ENCODE peak calls at places on chromosomes 7 and 10, in eight cellular contexts. A is A549; I is fibroblast of the aortic adventitia; Q is GM12878; X is fibroblast of mammary gland; U is heart right ventricle; G is CD8-positive, alpha-beta memory T cell; R is dorsolateral prefrontal cortex. E is an unnamed sample.

GRCh38 chr10:79266543-79267312 is 80.5 kb upstream of the PPIF start:
- DNase-seq in A (no peak), I (peak), Q (peak), X (peak), U (peak), G (no peak), R (peak), E (no peak)

GRCh38 chr10:3363316-3364070 is 190.9 kb upstream of the PITRM1 start:
- DNase-seq in A (no peak), I (no peak), Q (no peak), X (no peak), U (no peak), G (no peak), R (no peak), E (no peak)

GRCh38 chr7:129671276-129671675 is 59.8 kb downstream of the NRF1 start:
- DNase-seq in A (no peak), I (no peak), Q (no peak), X (no peak), U (no peak), G (no peak), R (no peak), E (no peak)

GRCh38 chr10:86100581-86101061 is 266.0 kb downstream of the GRID1 start:
- DNase-seq in A (peak), I (peak), Q (no peak), X (peak), U (no peak), G (no peak), R (no peak), E (no peak)

GRCh38 chr10:48634198-48634983 is 29.5 kb upstream of the ARHGAP22 start:
- DNase-seq in A (no peak), I (peak), Q (peak), X (peak), U (peak), G (no peak), R (no peak), E (peak)

GRCh38 chr10:46328853-46329689 is 42.3 kb downstream of the ANTXRL start:
- DNase-seq in A (no peak), I (no peak), Q (no peak), X (no peak), U (no peak), G (no peak), R (peak), E (no peak)

GRCh38 chr7:142866361-142867096 is 11.7 kb downstream of the EPHB6 start:
- DNase-seq in A (peak), I (peak), Q (no peak), X (peak), U (no peak), G (no peak), R (peak), E (peak)

GRCh38 chr7:135441791-135442190 is 68.1 kb downstream of the CNOT4 start:
- DNase-seq in A (peak), I (peak), Q (no peak), X (peak), U (no peak), G (no peak), R (no peak), E (no peak)

GRCh38 chr10:21138769-21139324 is 241.7 kb upstream of the NEBL start:
- DNase-seq in A (no peak), I (no peak), Q (no peak), X (peak), U (no peak), G (no peak), R (no peak), E (no peak)

GRCh38 chr7:5677538-5678294 is 103.7 kb downstream of the RNF216 start:
- DNase-seq in A (peak), I (peak), Q (no peak), X (peak), U (peak), G (peak), R (peak), E (no peak)

GRCh38 chr7:106070567-106071254 is 41.4 kb downstream of the SYPL1 start:
- DNase-seq in A (no peak), I (no peak), Q (no peak), X (no peak), U (no peak), G (no peak), R (no peak), E (no peak)

GRCh38 chr10:122181901-122182799 is 88.9 kb upstream of the BTBD16 start:
- DNase-seq in A (no peak), I (peak), Q (no peak), X (peak), U (no peak), G (no peak), R (no peak), E (no peak)

GRCh38 chr7:112938895-112939588 is 147.6 kb downstream of the GPR85 start:
- DNase-seq in A (no peak), I (peak), Q (no peak), X (peak), U (peak), G (peak), R (peak), E (no peak)

GRCh38 chr10:82866424-82867020 is 991.5 kb downstream of the NRG3 start:
- DNase-seq in A (no peak), I (peak), Q (no peak), X (peak), U (no peak), G (no peak), R (no peak), E (no peak)

GRCh38 chr10:97849491-97850402 is at the start of gene GOLGA7B:
- DNase-seq in A (no peak), I (no peak), Q (no peak), X (no peak), U (no peak), G (peak), R (no peak), E (no peak)

GRCh38 chr7:23471090-23471859 is 984 bp upstream of the IGF2BP3 start:
- DNase-seq in A (peak), I (peak), Q (no peak), X (no peak), U (no peak), G (peak), R (no peak), E (peak)

GRCh38 chr7:41313171-41313570 is 389.7 kb downstream of the INHBA start:
- DNase-seq in A (no peak), I (peak), Q (no peak), X (peak), U (no peak), G (no peak), R (no peak), E (no peak)

GRCh38 chr10:6170638-6171037 is 32.1 kb upstream of the PFKFB3 start:
- DNase-seq in A (no peak), I (no peak), Q (no peak), X (peak), U (peak), G (no peak), R (no peak), E (no peak)

GRCh38 chr10:18178862-18179483 is 38.7 kb downstream of the CACNB2 start:
- DNase-seq in A (no peak), I (no peak), Q (no peak), X (no peak), U (no peak), G (no peak), R (no peak), E (no peak)

GRCh38 chr10:93039110-93039509 is 21.5 kb upstream of the CYP26C1 start:
- DNase-seq in A (no peak), I (peak), Q (no peak), X (peak), U (no peak), G (no peak), R (no peak), E (no peak)

GRCh38 chr10:100683545-100684127 is 61.7 kb upstream of the PAX2 start:
- DNase-seq in A (no peak), I (no peak), Q (no peak), X (no peak), U (no peak), G (no peak), R (no peak), E (no peak)

GRCh38 chr10:100683004-100683403 is 62.4 kb upstream of the PAX2 start:
- DNase-seq in A (no peak), I (no peak), Q (no peak), X (no peak), U (no peak), G (no peak), R (no peak), E (no peak)

GRCh38 chr10:100687143-100687953 is 58.0 kb upstream of the PAX2 start:
- DNase-seq in A (no peak), I (no peak), Q (no peak), X (no peak), U (no peak), G (no peak), R (no peak), E (no peak)

GRCh38 chr10:100684688-100685235 is 60.6 kb upstream of the PAX2 start:
- DNase-seq in A (no peak), I (no peak), Q (no peak), X (no peak), U (no peak), G (no peak), R (no peak), E (no peak)

GRCh38 chr10:100685331-100685730 is 60.1 kb upstream of the PAX2 start:
- DNase-seq in A (no peak), I (no peak), Q (no peak), X (no peak), U (no peak), G (no peak), R (no peak), E (no peak)
- H3K4me3 ChIP-seq in A (no peak), I (no peak), Q (no peak), X (no peak), U (no peak), G (no peak), R (no peak), E (no peak)

GRCh38 chr7:155352753-155353115 is 55.1 kb downstream of the INSIG1 start:
- DNase-seq in A (no peak), I (no peak), Q (no peak), X (no peak), U (no peak), G (no peak), R (no peak), E (no peak)

GRCh38 chr7:155353256-155353897 is 55.7 kb downstream of the INSIG1 start:
- DNase-seq in A (no peak), I (no peak), Q (no peak), X (no peak), U (no peak), G (no peak), R (no peak), E (no peak)

GRCh38 chr7:155355176-155355575 is 57.5 kb downstream of the INSIG1 start:
- DNase-seq in A (no peak), I (no peak), Q (no peak), X (no peak), U (no peak), G (no peak), R (no peak), E (no peak)

GRCh38 chr7:155355745-155356144 is 58.1 kb downstream of the INSIG1 start:
- DNase-seq in A (no peak), I (no peak), Q (no peak), X (no peak), U (no peak), G (no peak), R (no peak), E (no peak)

GRCh38 chr7:155354371-155355048 is 56.8 kb downstream of the INSIG1 start:
- DNase-seq in A (no peak), I (no peak), Q (no peak), X (no peak), U (no peak), G (no peak), R (no peak), E (no peak)
- H3K4me3 ChIP-seq in A (no peak), I (no peak), Q (no peak), X (no peak), U (no peak), G (no peak), R (no peak), E (no peak)

GRCh38 chr7:68314208-68314607 is 1284.1 kb upstream of the AUTS2 start:
- DNase-seq in A (no peak), I (no peak), Q (no peak), X (no peak), U (no peak), G (no peak), R (no peak), E (no peak)

GRCh38 chr7:68313806-68314205 is 1284.5 kb upstream of the AUTS2 start:
- DNase-seq in A (peak), I (no peak), Q (no peak), X (no peak), U (no peak), G (no peak), R (no peak), E (no peak)

GRCh38 chr7:68319061-68319460 is 1279.2 kb upstream of the AUTS2 start:
- DNase-seq in A (no peak), I (no peak), Q (no peak), X (no peak), U (no peak), G (no peak), R (no peak), E (no peak)

GRCh38 chr7:68321076-68321639 is 1277.1 kb upstream of the AUTS2 start:
- DNase-seq in A (peak), I (no peak), Q (no peak), X (no peak), U (peak), G (no peak), R (no peak), E (no peak)

DNA sequence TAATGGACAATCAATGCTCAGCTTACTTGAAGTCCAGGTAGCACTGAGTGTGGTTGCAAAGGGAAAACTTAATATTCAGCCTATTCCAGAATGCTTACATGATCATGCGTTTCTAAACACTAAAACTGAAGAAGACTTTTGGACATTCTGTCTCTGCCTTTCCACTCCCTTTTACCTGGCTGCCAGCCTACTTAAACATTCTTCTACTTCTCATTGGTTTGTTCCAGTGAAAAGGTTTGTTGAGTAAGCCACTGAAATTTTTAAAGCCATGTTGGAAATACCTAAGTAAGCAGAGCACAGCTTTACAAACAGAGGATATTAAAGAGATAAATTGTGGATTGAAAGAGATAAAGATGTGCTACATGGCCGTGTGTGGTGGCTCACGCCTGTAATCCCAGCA is 1280.8 kb upstream of the AUTS2 start:
- DNase-seq in A (no peak), I (no peak), Q (no peak), X (no peak), U (no peak), G (no peak), R (no peak), E (no peak)
- H3K4me3 ChIP-seq in A (no peak), I (no peak), Q (no peak), X (no peak), U (no peak), G (no peak), R (no peak), E (no peak)

GRCh38 chr7:151249732-151250072 is 1.2 kb upstream of the SMARCD3 start:
- DNase-seq in A (peak), I (peak), Q (no peak), X (no peak), U (peak), G (no peak), R (no peak), E (no peak)
- H3K4me3 ChIP-seq in A (no peak), I (no peak), Q (no peak), X (no peak), U (peak), G (no peak), R (peak), E (peak)

GRCh38 chr10:26214538-26215461 is 1.8 kb upstream of the GAD2 start:
- DNase-seq in A (no peak), I (no peak), Q (no peak), X (no peak), U (no peak), G (no peak), R (no peak), E (peak)

GRCh38 chr10:26215534-26215922 is 1.0 kb upstream of the GAD2 start:
- DNase-seq in A (no peak), I (no peak), Q (no peak), X (no peak), U (no peak), G (no peak), R (no peak), E (no peak)

GRCh38 chr10:26216949-26217395 is 398 bp downstream of the GAD2 start:
- DNase-seq in A (no peak), I (no peak), Q (no peak), X (no peak), U (no peak), G (no peak), R (no peak), E (no peak)

GRCh38 chr10:26216577-26216948 is at the start of gene GAD2:
- DNase-seq in A (no peak), I (no peak), Q (no peak), X (no peak), U (no peak), G (no peak), R (no peak), E (peak)

GRCh38 chr10:26215923-26216576 is 524 bp upstream of the GAD2 start:
- DNase-seq in A (no peak), I (no peak), Q (no peak), X (peak), U (peak), G (peak), R (no peak), E (peak)
- H3K4me3 ChIP-seq in A (peak), I (no peak), Q (no peak), X (no peak), U (no peak), G (no peak), R (peak), E (no peak)

DNA sequence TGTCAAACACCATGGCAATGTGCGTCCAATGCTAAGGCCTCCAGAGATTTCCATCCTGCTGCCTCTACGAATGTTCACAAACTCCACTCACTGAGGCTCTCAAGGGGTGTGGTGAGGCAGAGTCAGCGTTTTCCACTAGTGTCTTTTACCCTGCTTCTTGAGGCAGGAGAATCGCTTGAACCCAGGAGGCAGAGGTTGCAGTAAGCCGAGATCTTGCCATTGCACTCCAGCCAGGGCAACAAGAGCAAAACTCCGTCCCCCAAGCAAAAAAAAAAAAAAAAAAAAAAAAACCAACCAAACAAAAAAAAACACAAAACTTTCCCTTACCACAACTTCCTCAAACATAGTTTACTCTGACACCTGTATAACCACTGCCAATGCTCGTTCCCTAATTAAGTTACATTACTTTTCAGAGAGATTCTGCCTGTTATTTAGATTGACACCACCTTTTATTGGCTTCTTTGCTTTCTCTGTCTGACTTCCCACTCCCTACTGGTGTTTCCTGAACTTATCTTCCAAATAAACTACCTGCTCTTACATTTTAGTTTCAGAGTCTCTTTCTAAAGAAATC is 102.1 kb upstream of the ZNF746 start:
- DNase-seq in A (no peak), I (no peak), Q (no peak), X (no peak), U (no peak), G (peak), R (no peak), E (no peak)
- H3K4me3 ChIP-seq in A (no peak), I (no peak), Q (peak), X (no peak), U (no peak), G (no peak), R (no peak), E (no peak)

DNA sequence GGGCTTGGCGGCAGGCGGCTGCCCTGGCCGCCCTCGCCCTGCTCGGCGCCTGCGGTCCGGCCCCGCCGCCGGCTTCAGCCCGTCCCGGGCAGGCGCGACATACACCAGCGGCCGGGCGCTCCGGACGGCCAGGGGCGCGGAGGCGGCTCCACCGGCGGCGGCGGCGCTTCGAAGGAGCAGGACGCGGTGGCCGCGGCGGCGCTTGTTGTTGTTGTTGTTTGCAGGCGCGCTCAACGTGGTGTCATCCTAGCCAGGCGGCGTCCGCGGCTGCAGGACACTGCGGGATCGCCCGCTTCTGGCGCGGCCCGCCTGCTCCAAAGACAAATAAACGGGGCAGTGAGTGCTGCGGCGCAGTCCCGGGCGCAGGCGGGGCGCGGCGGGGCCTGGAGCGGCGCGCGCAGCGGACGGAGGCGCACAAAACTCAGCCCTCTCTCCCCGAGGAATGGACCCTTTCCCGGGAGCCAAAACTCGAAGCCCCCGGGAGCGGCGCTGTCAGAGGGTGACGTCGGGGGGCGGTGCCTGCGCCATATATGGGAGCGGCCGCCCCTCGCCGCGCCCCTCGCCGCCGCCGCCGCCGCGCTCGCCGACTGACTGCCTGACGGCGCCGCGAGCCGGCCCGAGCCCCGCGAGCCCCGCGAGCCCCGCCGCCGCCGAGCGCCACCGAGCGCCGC is at the start of gene EBF3:
- DNase-seq in A (peak), I (peak), Q (no peak), X (peak), U (peak), G (peak), R (no peak), E (no peak)
- H3K4me3 ChIP-seq in A (peak), I (peak), Q (no peak), X (peak), U (peak), G (peak), R (peak), E (peak)

DNA sequence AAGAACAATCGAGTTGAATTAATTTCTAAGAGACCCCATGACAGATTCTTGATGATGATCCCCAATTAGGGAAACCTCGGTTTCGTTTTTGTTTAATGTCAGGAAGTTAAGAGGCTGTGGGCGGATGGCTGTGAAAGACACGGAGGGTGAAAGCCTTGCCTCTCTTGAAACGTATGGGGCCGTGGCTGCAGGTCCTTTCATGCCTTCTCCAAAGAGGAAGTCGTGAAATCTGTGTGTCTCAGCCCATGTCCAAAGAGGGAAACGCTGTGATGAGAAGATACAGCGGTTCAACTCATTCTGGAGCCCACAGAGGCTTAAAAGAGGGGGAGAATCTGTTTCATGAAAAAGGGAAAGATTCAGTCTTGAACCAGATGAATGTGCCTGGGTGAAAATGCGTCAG is 51.4 kb upstream of the CARD11 start:
- DNase-seq in A (no peak), I (no peak), Q (no peak), X (no peak), U (peak), G (peak), R (no peak), E (no peak)
- H3K4me3 ChIP-seq in A (no peak), I (no peak), Q (no peak), X (no peak), U (no peak), G (peak), R (no peak), E (peak)

GRCh38 chr10:72276013-72276387 is 2.3 kb downstream of the DDIT4 start:
- DNase-seq in A (peak), I (peak), Q (no peak), X (peak), U (no peak), G (no peak), R (no peak), E (no peak)
- H3K4me3 ChIP-seq in A (peak), I (peak), Q (peak), X (peak), U (peak), G (peak), R (peak), E (peak)

GRCh38 chr10:1521741-1522140 is 215.6 kb downstream of the ADARB2 start:
- DNase-seq in A (no peak), I (no peak), Q (no peak), X (no peak), U (no peak), G (no peak), R (no peak), E (no peak)

GRCh38 chr10:1519391-1519790 is 217.9 kb downstream of the ADARB2 start:
- DNase-seq in A (no peak), I (no peak), Q (no peak), X (no peak), U (no peak), G (no peak), R (no peak), E (no peak)

GRCh38 chr10:1520909-1521565 is 216.3 kb downstream of the ADARB2 start:
- DNase-seq in A (no peak), I (no peak), Q (no peak), X (no peak), U (no peak), G (no peak), R (no peak), E (no peak)

GRCh38 chr10:1525354-1526162 is 211.8 kb downstream of the ADARB2 start:
- DNase-seq in A (no peak), I (no peak), Q (no peak), X (no peak), U (no peak), G (no peak), R (no peak), E (no peak)

GRCh38 chr10:1522237-1522636 is 215.1 kb downstream of the ADARB2 start:
- DNase-seq in A (no peak), I (no peak), Q (no peak), X (no peak), U (no peak), G (no peak), R (no peak), E (no peak)
- H3K4me3 ChIP-seq in A (no peak), I (no peak), Q (no peak), X (no peak), U (no peak), G (no peak), R (no peak), E (no peak)